ENCODE peak calls at places on chromosomes 11 and 22, in four cellular contexts. Y, X, L and K are unnamed samples.
A peak's percentile ranks its signal among the peaks of the same experiment; 100 is the strongest.

GRCh38 chr11:7677071-7677470 is 3.8 kb upstream of the CYB5R2 start:
- DNase-seq in X (no peak), L (peak; percentile 87), Y (no peak), K (no peak)

GRCh38 chr11:134669796-134670195 is 257.8 kb upstream of the B3GAT1 start:
- DNase-seq in X (no peak), L (no peak), Y (no peak), K (no peak)

GRCh38 chr11:11620251-11620965 is 1.4 kb downstream of the GALNT18 start:
- DNase-seq in Y (peak; percentile 69), L (peak; percentile 60), X (no peak), K (no peak)

GRCh38 chr22:46815896-46816721 is 53.7 kb downstream of the TBC1D22A start:
- DNase-seq in Y (peak; percentile 70), X (no peak), L (peak; percentile 10), K (peak; percentile 68)

GRCh38 chr11:92827132-92827531 is 142.3 kb upstream of the MTNR1B start:
- DNase-seq in X (no peak), Y (no peak), L (no peak), K (no peak)

GRCh38 chr11:57430946-57431345 is 4.0 kb upstream of the SLC43A3 start:
- DNase-seq in X (no peak), Y (no peak), L (no peak), K (no peak)

GRCh38 chr11:86811637-86812321 is 11.4 kb downstream of the PRSS23 start:
- DNase-seq in X (no peak), Y (no peak), L (peak; percentile 76), K (no peak)

GRCh38 chr22:22520020-22520656 is at the start of gene ZNF280A:
- DNase-seq in Y (no peak), L (no peak), X (peak; percentile 7), K (no peak)

GRCh38 chr11:57094206-57094940 is 87.4 kb upstream of the LRRC55 start:
- DNase-seq in L (no peak), X (no peak), Y (no peak), K (no peak)

GRCh38 chr22:19355413-19356157 is 64.1 kb upstream of the CLTCL1 start:
- DNase-seq in L (no peak), X (no peak), Y (no peak), K (no peak)

GRCh38 chr22:44100411-44100810 is 76.3 kb downstream of the PARVB start:
- DNase-seq in L (no peak), X (no peak), Y (no peak), K (peak; percentile 59)

GRCh38 chr11:122882809-122883681 is 486 bp downstream of the JHY start:
- DNase-seq in Y (peak; percentile 49), L (peak; percentile 83), X (peak; percentile 4), K (no peak)

GRCh38 chr11:12118940-12119339 is 8.6 kb downstream of the MICAL2 start:
- DNase-seq in X (no peak), Y (no peak), L (no peak), K (no peak)

GRCh38 chr22:25869771-25870170 is 127.8 kb downstream of the MYO18B start:
- DNase-seq in Y (no peak), L (no peak), X (no peak), K (no peak)

GRCh38 chr11:16572946-16573345 is 165.5 kb upstream of the C11orf58 start:
- DNase-seq in L (no peak), Y (no peak), X (peak; percentile 58), K (no peak)

GRCh38 chr11:61967924-61968757 is 707 bp upstream of the FTH1 start:
- DNase-seq in Y (peak; percentile 56), L (peak; percentile 38), X (no peak), K (no peak)

GRCh38 chr11:134347441-134347840 is 15.7 kb downstream of the GLB1L2 start:
- DNase-seq in L (no peak), Y (no peak), X (no peak), K (no peak)

GRCh38 chr11:130403301-130403804 is 25.1 kb downstream of the ADAMTS8 start:
- DNase-seq in Y (no peak), X (no peak), L (peak; percentile 87), K (no peak)

GRCh38 chr11:12074529-12075195 is 35.7 kb upstream of the MICAL2 start:
- DNase-seq in X (no peak), Y (no peak), L (no peak), K (no peak)

GRCh38 chr11:615453-616319 is at the start of gene IRF7:
- DNase-seq in X (peak; percentile 87), Y (peak; percentile 97), L (peak; percentile 89), K (no peak)

GRCh38 chr11:27904358-27905055 is 203.4 kb downstream of the KIF18A start:
- DNase-seq in Y (no peak), L (peak; percentile 85), X (no peak), K (no peak)

GRCh38 chr11:13140028-13140870 is 131.1 kb downstream of the RASSF10 start:
- DNase-seq in X (no peak), L (peak; percentile 74), Y (peak; percentile 25), K (no peak)

GRCh38 chr11:35717520-35717919 is 54.9 kb downstream of the TRIM44 start:
- DNase-seq in X (no peak), L (no peak), Y (no peak), K (no peak)

GRCh38 chr11:60991457-60991856 is 20.0 kb downstream of the CD6 start:
- DNase-seq in Y (no peak), L (no peak), X (no peak), K (no peak)

GRCh38 chr11:72705442-72706365 is 31.5 kb upstream of the PDE2A start:
- DNase-seq in X (no peak), L (no peak), Y (no peak), K (no peak)

GRCh38 chr11:130641884-130642283 is 193.4 kb downstream of the ADAMTS15 start:
- DNase-seq in Y (no peak), X (no peak), L (no peak), K (no peak)

GRCh38 chr22:47201186-47201995 is 438.9 kb downstream of the TBC1D22A start:
- DNase-seq in X (no peak), L (no peak), Y (peak; percentile 84), K (no peak)

GRCh38 chr11:102495161-102496042 is 35.1 kb downstream of the MMP7 start:
- DNase-seq in Y (no peak), X (peak; percentile 13), L (peak; percentile 95), K (no peak)

GRCh38 chr22:28799125-28799833 is 1.1 kb downstream of the XBP1 start:
- DNase-seq in Y (no peak), L (peak; percentile 53), X (peak; percentile 61), K (no peak)

GRCh38 chr11:108093128-108093904 is 28.1 kb upstream of the ACAT1 start:
- DNase-seq in X (no peak), Y (no peak), L (peak; percentile 53), K (no peak)

GRCh38 chr11:17803751-17804334 is 69.3 kb downstream of the KCNC1 start:
- DNase-seq in X (no peak), L (no peak), Y (no peak), K (no peak)

GRCh38 chr11:18384157-18384641 is 10.2 kb upstream of the LDHA start:
- DNase-seq in X (peak; percentile 41), L (peak; percentile 87), Y (peak; percentile 66), K (no peak)

GRCh38 chr22:45082795-45083194 is 73.0 kb upstream of the PHF21B start:
- DNase-seq in X (no peak), L (peak; percentile 10), Y (no peak), K (no peak)

GRCh38 chr11:60334005-60334620 is 7.1 kb downstream of the MS4A6E start:
- DNase-seq in X (peak; percentile 10), L (peak; percentile 81), Y (peak; percentile 30), K (no peak)

GRCh38 chr11:2376751-2377451 is at the start of gene CD81:
- DNase-seq in Y (peak; percentile 71), L (peak; percentile 22), X (no peak), K (peak; percentile 81)

GRCh38 chr11:35318977-35319925 is 100.1 kb downstream of the SLC1A2 start:
- DNase-seq in L (no peak), Y (no peak), X (no peak), K (no peak)

GRCh38 chr11:84564180-84564866 is 1062.8 kb downstream of the DLG2 start:
- DNase-seq in Y (peak; percentile 21), L (peak; percentile 88), X (no peak), K (no peak)

GRCh38 chr22:24834845-24835570 is 29.0 kb downstream of the SGSM1 start:
- DNase-seq in X (no peak), L (peak; percentile 12), Y (no peak), K (no peak)
- TF ChIP-seq CTCF in X (no peak), L (peak; percentile 39), Y (peak; percentile 33), K (peak; percentile 46)

DNA sequence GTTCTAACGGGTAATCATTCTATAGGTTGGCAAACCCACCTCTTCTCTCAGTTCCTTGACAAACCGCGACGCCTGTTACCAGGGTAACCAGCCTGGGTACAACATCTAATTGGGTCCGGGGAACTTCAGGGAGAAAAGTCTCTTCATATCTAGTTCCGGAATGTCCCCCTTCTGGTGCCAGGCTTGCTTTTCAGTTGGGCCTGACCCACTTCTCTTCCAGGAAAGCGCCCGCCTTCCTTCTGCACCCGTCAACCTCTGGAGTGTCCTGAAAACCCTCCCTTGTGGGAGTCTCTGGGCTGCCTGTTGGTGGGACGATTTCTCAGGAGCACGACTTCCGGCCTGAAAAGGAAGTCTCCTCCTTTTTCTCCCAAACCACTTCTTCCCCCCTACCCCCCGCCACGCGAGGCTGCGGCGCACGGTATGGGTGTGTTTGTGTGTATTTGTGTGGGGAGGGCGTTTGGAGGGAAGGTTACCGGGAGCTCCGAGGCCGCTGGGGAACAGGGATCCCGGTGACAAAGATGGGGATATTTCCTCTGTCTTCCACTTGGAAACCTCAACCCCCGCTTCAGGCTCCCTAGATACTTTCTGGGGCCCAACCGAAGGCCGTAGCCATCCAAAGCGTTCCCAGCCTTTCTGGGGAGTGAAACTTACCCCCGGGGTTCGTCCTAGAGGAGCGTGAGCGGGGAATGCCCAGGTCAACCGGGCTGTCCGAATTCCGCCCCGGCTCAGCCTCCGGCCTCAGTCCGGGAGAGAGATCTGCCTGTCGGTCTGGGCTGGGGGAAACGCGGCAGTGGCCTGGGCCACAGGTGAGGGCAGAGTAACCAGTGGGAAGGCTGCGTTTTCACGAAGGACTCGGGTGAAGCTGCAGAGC is at the start of the genes NKAPD1 and PIH1D2:
- DNase-seq in Y (peak; percentile 71), L (peak; percentile 92), X (peak; percentile 52), K (no peak)
- TF ChIP-seq CTCF in Y (no peak), L (no peak), X (no peak), K (peak; percentile 50)

DNA sequence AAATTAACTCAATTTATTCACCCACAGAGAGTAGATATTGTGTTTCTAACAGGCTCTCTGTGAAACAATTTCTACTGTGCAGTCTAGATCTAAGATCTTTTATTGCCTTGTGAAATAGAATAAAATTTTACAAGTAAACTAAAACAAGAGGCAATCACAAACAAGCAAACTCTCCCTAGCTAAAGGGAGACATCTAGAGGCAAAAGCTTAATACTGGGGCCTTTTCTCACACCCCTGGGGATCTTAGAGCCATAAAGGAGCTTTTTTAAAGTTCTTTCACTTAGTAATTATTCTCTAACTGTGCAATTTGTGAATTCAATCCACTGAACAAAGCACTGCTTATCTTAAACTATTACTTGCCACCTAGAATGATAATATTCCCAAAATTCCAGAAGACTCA is 19.7 kb downstream of the ALG9 start:
- DNase-seq in L (peak; percentile 48), Y (no peak), X (no peak), K (no peak)
- TF ChIP-seq CTCF in L (peak; percentile 82), Y (peak; percentile 60), X (no peak), K (peak; percentile 73)

GRCh38 chr11:90391756-90392155 is 168.9 kb upstream of the CHORDC1 start:
- DNase-seq in Y (no peak), X (no peak), L (no peak), K (no peak)

DNA sequence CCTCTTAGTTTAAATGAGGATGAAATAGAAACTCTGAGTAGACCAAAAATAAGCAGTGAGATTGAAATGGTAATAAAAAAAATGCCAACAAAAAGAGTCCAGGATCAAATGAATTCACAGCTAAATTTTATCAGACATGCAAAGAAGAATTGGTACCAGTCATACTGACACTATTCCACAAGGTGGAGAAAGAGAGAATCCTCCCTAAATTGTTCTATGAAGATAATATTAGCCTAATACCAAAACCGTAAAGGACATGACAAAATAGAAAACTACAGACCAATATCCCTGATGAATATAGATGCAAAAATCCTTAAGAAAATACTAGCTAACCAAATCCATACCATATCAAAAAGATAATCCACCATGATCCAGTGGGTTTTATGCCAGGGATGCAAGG is 169.8 kb upstream of the CHORDC1 start:
- DNase-seq in X (no peak), L (peak; percentile 20), Y (no peak), K (no peak)
- TF ChIP-seq CTCF in X (no peak), L (peak; percentile 41), Y (no peak), K (no peak)